ENCODE peak calls at places on chromosomes 11 and 22, in five cellular contexts. U is tibial artery, M is transverse colon, J is heart right ventricle, X is fibroblast of lung. Y is an unnamed sample.

GRCh38 chr22:35311551-35311999 is 11.9 kb downstream of the TOM1 start:
- DNase-seq in M (no peak), J (no peak), X (no peak), U (no peak), Y (peak; percentile 60)

GRCh38 chr11:128931661-128932060 is 11.0 kb downstream of the TP53AIP1 start:
- DNase-seq in M (no peak), X (no peak), U (no peak), J (no peak), Y (no peak)

GRCh38 chr11:109511598-109511997 is 89.6 kb downstream of the C11orf87 start:
- DNase-seq in X (no peak), M (no peak), J (no peak), U (no peak), Y (no peak)

GRCh38 chr11:298406-299065 is 790 bp downstream of the IFITM5 start:
- DNase-seq in U (peak; percentile 20), M (peak; percentile 14), X (no peak), J (no peak), Y (peak; percentile 59)

GRCh38 chr11:46912526-46913150 is 5.7 kb downstream of the LRP4 start:
- DNase-seq in M (no peak), X (peak; percentile 22), J (no peak), U (no peak), Y (peak; percentile 75)

GRCh38 chr11:94835571-94835970 is 67.4 kb downstream of the AMOTL1 start:
- DNase-seq in U (no peak), X (peak; percentile 43), M (no peak), J (no peak), Y (no peak)

GRCh38 chr11:123273616-123274015 is 78.6 kb upstream of the CLMP start:
- DNase-seq in U (no peak), M (no peak), X (no peak), J (no peak), Y (no peak)

GRCh38 chr22:16954060-16954403 is 54.0 kb downstream of the GAB4 start:
- DNase-seq in X (no peak), J (no peak), U (no peak), M (no peak), Y (peak; percentile 7)

GRCh38 chr11:68314203-68314885 is 2.0 kb downstream of the LRP5 start:
- DNase-seq in X (no peak), M (no peak), J (no peak), U (no peak), Y (peak; percentile 70)

GRCh38 chr11:47355283-47356128 is 3.0 kb upstream of the MYBPC3 start:
- DNase-seq in M (peak; percentile 97), J (peak; percentile 95), X (peak; percentile 83), U (peak; percentile 89), Y (peak; percentile 95)

GRCh38 chr11:125165664-125166346 is 1.3 kb downstream of the PKNOX2 start:
- DNase-seq in J (no peak), U (no peak), X (peak; percentile 46), M (no peak), Y (peak; percentile 78)

GRCh38 chr22:44395116-44396005 is 82.6 kb upstream of the SHISAL1 start:
- DNase-seq in X (no peak), U (peak; percentile 5), J (no peak), M (peak; percentile 4), Y (peak; percentile 52)

GRCh38 chr11:16771350-16772140 is 33.1 kb downstream of the C11orf58 start:
- DNase-seq in U (no peak), X (no peak), M (no peak), J (no peak), Y (no peak)

GRCh38 chr11:77065878-77066228 is 918 bp upstream of the CAPN5 start:
- DNase-seq in M (peak; percentile 60), U (peak; percentile 65), J (peak; percentile 41), X (peak; percentile 52), Y (no peak)

GRCh38 chr22:50316114-50317065 is 8.9 kb upstream of the PLXNB2 start:
- DNase-seq in M (no peak), J (no peak), X (no peak), U (no peak), Y (peak; percentile 60)

GRCh38 chr11:9780929-9781328 is 117.1 kb downstream of the SWAP70 start:
- DNase-seq in J (no peak), U (no peak), M (no peak), X (no peak), Y (no peak)

GRCh38 chr22:45503816-45504702 is 1.4 kb downstream of the FBLN1 start:
- DNase-seq in U (no peak), J (no peak), X (peak; percentile 83), M (no peak), Y (peak; percentile 82)

GRCh38 chr22:29011868-29012428 is 49.7 kb downstream of the C22orf31 start:
- DNase-seq in X (no peak), U (no peak), J (no peak), M (peak; percentile 32), Y (no peak)

GRCh38 chr11:107848345-107848744 is 10.2 kb downstream of the SLC35F2 start:
- DNase-seq in M (no peak), U (no peak), J (no peak), X (no peak), Y (no peak)

GRCh38 chr11:105206633-105207032 is 67.1 kb upstream of the CARD18 start:
- DNase-seq in U (no peak), M (no peak), X (peak; percentile 2), J (no peak), Y (no peak)

GRCh38 chr11:69321877-69322350 is 28.0 kb downstream of the MYEOV start:
- DNase-seq in X (peak; percentile 98), M (no peak), U (no peak), J (no peak), Y (no peak)

GRCh38 chr11:125946712-125947418 is 1.0 kb downstream of the VSIG10L2 start:
- DNase-seq in J (no peak), U (no peak), X (no peak), M (no peak), Y (no peak)

GRCh38 chr11:33266418-33267215 is 9.4 kb downstream of the HIPK3 start:
- DNase-seq in X (peak; percentile 71), M (no peak), U (peak; percentile 77), J (peak; percentile 25), Y (no peak)

GRCh38 chr22:27863001-27863400 is 56.1 kb downstream of the PITPNB start:
- DNase-seq in M (no peak), U (no peak), X (no peak), J (no peak), Y (no peak)

GRCh38 chr11:36070215-36070976 is 126.5 kb downstream of the LDLRAD3 start:
- DNase-seq in U (no peak), M (no peak), X (no peak), J (no peak), Y (peak; percentile 42)

GRCh38 chr11:126992804-126993111 is 7.8 kb downstream of the KIRREL3 start:
- DNase-seq in J (no peak), U (no peak), M (no peak), X (peak; percentile 98), Y (no peak)

GRCh38 chr11:110134120-110134519 is 40.9 kb downstream of the ZC3H12C start:
- DNase-seq in X (peak; percentile 55), U (no peak), J (no peak), M (no peak), Y (no peak)

GRCh38 chr22:43230983-43231723 is 44.2 kb upstream of the TTLL12 start:
- DNase-seq in U (no peak), J (peak; percentile 38), X (peak; percentile 9), M (peak; percentile 54), Y (peak; percentile 96)

DNA sequence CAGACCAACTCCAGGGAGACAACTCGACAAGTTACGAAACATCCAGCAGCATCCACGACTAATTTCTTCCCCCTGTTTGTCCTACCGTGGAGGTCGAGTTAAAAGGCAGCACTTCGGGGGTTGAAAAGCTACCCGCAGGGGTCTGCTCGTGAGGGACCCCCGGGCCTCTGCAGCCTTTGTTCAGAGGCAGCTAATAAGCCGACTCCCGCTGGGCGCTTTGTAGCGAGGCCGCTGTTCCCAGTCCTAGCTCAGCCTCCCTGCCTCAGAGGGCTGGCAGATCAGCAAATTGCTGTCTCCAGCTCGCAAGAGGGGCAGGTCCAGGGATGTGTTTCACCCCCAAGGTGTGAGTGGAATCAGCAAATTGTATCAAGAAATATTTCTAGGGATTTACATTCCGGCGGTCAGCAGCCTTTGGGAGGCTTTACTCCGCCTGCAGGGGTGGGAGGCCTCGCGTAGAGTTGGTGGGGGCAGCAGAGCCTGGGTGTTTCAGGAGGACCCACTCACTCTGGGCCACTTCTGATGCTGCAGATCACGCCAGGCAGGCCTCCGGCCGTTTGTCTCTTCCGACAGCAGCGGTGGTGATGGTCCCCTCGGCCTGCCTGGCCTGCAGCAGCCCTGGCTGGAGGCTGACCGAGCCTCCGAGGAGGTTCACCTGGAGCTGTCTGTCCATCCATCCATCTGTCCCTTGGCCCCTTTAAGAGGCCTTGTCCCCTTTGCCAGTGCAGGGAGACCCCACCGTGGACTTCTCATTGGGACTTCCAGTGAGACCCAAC is 21.6 kb upstream of the KCNQ1OT1 start:
- DNase-seq in U (no peak), J (no peak), M (no peak), X (no peak), Y (peak; percentile 93)
- H3K27me3 ChIP-seq in U (peaks cover 6% of the 10 kb centered on the region), J (no peaks in the 10 kb centered on the region), M (no peaks in the 10 kb centered on the region), X (peaks cover 3% of the 10 kb centered on the region), Y (peaks cover 52% of the 10 kb centered on the region)

DNA sequence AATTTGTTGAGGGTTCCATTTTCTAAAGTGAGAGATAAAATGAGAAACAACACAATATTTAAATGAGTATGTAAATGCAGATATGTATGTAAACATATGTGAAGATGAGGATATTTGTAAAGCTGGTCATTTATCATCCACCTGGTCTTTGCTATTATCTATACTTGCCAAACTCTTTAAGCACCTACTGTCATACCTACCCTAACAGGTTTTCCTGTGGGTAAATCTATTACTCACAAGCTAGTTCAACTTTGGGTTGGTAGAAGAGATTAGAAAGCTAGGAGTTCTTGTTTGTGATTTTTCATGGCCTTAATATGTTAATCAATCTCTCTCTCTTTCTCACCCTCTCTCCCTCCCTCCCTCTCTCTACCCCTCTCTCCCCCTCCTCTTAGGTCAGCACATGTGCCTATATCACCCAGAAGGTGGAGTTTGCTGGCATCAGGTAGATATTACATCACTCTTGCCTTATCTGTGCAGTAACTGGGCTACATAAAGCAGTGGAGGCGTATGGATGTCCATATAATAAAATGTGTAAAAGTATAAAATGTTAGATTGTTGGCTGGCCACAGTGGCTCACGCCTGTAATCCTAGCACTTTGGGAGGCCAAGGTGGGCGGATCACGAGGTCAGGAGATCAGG is 14.7 kb downstream of the DEPDC5 start:
- DNase-seq in U (no peak), J (no peak), X (no peak), M (no peak), Y (no peak)
- H3K36me3 ChIP-seq in U (peaks cover 64% of the 10 kb centered on the region), J (peaks cover 52% of the 10 kb centered on the region), X (no peaks in the 10 kb centered on the region), M (peaks cover 74% of the 10 kb centered on the region), Y (peaks cover 3% of the 10 kb centered on the region)

DNA sequence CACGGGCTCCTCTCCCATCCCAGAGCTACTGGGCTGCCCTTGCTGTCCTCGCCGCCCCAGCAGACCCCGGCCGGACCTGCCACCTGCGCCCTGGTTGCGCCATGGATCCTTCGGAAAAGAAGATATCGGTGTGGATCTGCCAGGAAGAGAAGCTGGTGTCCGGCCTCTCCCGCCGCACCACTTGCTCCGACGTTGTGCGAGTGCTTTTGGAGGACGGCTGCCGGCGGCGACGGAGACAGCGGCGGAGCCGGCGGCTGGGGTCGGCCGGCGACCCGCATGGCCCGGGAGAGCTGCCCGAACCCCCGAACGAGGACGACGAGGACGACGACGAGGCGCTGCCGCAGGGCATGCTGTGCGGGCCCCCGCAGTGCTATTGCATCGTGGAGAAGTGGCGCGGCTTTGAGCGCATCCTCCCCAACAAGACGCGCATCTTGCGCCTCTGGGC is 382 bp downstream of the RASSF10 start:
- DNase-seq in U (no peak), X (peak; percentile 29), J (no peak), M (no peak), Y (no peak)
- H3K27me3 ChIP-seq in U (peaks cover 73% of the 10 kb centered on the region), X (peaks cover 53% of the 10 kb centered on the region), J (peaks cover 86% of the 10 kb centered on the region), M (peaks cover 86% of the 10 kb centered on the region), Y (peaks cover 34% of the 10 kb centered on the region)

DNA sequence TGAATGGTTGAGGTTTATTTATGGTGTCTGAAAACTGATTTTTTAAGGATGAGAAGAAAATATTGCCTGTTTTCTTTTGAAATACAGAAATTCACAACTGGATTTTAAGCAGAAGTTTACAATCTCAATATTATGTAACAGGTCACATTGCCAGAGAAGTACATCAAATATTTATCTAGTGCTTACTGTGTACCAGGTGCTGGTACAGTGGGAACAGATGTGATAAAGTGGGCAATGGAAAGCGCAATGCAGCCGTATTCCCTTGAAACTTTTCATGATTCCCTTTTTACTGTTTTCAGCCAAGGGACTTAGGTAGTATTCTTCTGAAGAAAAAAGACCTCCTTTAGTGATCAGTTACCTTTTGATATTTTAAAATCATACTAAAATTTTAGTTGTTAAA is 49.6 kb downstream of the TTC17 start:
- DNase-seq in J (no peak), U (no peak), M (no peak), X (no peak), Y (no peak)
- H3K36me3 ChIP-seq in J (peaks cover 60% of the 10 kb centered on the region), U (peaks cover 50% of the 10 kb centered on the region), M (peaks cover 16% of the 10 kb centered on the region), X (peaks cover 11% of the 10 kb centered on the region), Y (peaks cover 10% of the 10 kb centered on the region)

Y was measured in H7.